ENCODE peak calls at places on chromosomes 5 and 9, in eight cellular contexts. U is spleen, R is stomach, E is endothelial cell of umbilical vein, D is GM12878, C is heart left ventricle, V is suprapubic skin, X is tibial nerve. Z is an unnamed sample.

GRCh38 chr9:95045751-95046150 is 271.8 kb downstream of the FANCC start:
- DNase-seq in U (no peak), R (peak), E (no peak), D (no peak), C (no peak), V (no peak), X (no peak), Z (no peak)

GRCh38 chr5:134088994-134089560 is 25.4 kb upstream of the TCF7 start:
- DNase-seq in U (peak), R (no peak), E (no peak), D (no peak), C (no peak), V (no peak), X (no peak), Z (no peak)

GRCh38 chr9:109191746-109192145 is 24.7 kb upstream of the FRRS1L start:
- DNase-seq in U (no peak), R (no peak), E (no peak), D (no peak), C (no peak), V (no peak), X (no peak), Z (no peak)

GRCh38 chr9:127930298-127931091 is at the start of gene PIP5KL1:
- DNase-seq in U (peak), R (peak), E (peak), D (no peak), C (peak), V (no peak), X (peak), Z (peak)

GRCh38 chr5:107474724-107475489 is 195.8 kb downstream of the EFNA5 start:
- DNase-seq in U (no peak), R (no peak), E (peak), D (peak), C (no peak), V (no peak), X (no peak), Z (no peak)

GRCh38 chr9:90142580-90142979 is 500.0 kb downstream of the DIRAS2 start:
- DNase-seq in U (no peak), R (peak), E (peak), D (no peak), C (no peak), V (no peak), X (peak), Z (no peak)

GRCh38 chr9:129380961-129381401 is 202.9 kb upstream of the IER5L start:
- DNase-seq in U (no peak), R (no peak), E (no peak), D (no peak), C (no peak), V (peak), X (no peak), Z (no peak)

GRCh38 chr5:9690751-9691150 is 60.6 kb upstream of the TAS2R1 start:
- DNase-seq in U (no peak), R (no peak), E (no peak), D (no peak), C (no peak), V (no peak), X (no peak), Z (no peak)

GRCh38 chr9:79233542-79233941 is 338.2 kb upstream of the TLE4 start:
- DNase-seq in U (no peak), R (no peak), E (peak), D (no peak), C (no peak), V (no peak), X (no peak), Z (no peak)

GRCh38 chr5:140235776-140236558 is 61.0 kb downstream of the CYSTM1 start:
- DNase-seq in U (no peak), R (no peak), E (no peak), D (no peak), C (no peak), V (no peak), X (no peak), Z (no peak)

GRCh38 chr9:93667627-93668026 is 91.2 kb downstream of the PHF2 start:
- DNase-seq in U (peak), R (no peak), E (no peak), D (no peak), C (no peak), V (no peak), X (no peak), Z (peak)

GRCh38 chr9:37476930-37477329 is 8.8 kb upstream of the POLR1E start:
- DNase-seq in U (no peak), R (no peak), E (no peak), D (no peak), C (no peak), V (no peak), X (no peak), Z (no peak)

GRCh38 chr9:114553202-114553601 is 34.4 kb upstream of the ATP6V1G1 start:
- DNase-seq in U (no peak), R (no peak), E (no peak), D (no peak), C (no peak), V (no peak), X (no peak), Z (no peak)

GRCh38 chr5:50667079-50667652 is 729 bp downstream of the PARP8 start:
- DNase-seq in U (peak), R (peak), E (peak), D (no peak), C (peak), V (peak), X (peak), Z (peak)
- TF ChIP-seq POLR2A in U (no peak), R (no peak), E (no peak), D (no peak), C (no peak), V (no peak), X (no peak), Z (no peak)

GRCh38 chr9:742914-743594 is 98.4 kb upstream of the DMRT1 start:
- DNase-seq in U (no peak), R (no peak), E (no peak), D (no peak), C (no peak), V (no peak), X (no peak), Z (no peak)

GRCh38 chr9:742104-742503 is 99.4 kb upstream of the DMRT1 start:
- DNase-seq in U (no peak), R (no peak), E (no peak), D (no peak), C (no peak), V (no peak), X (no peak), Z (no peak)

GRCh38 chr9:738209-738915 is 103.1 kb upstream of the DMRT1 start:
- DNase-seq in U (no peak), R (no peak), E (no peak), D (no peak), C (peak), V (no peak), X (no peak), Z (no peak)

GRCh38 chr9:737400-738120 is 103.9 kb upstream of the DMRT1 start:
- DNase-seq in U (no peak), R (no peak), E (peak), D (no peak), C (no peak), V (no peak), X (no peak), Z (no peak)

DNA sequence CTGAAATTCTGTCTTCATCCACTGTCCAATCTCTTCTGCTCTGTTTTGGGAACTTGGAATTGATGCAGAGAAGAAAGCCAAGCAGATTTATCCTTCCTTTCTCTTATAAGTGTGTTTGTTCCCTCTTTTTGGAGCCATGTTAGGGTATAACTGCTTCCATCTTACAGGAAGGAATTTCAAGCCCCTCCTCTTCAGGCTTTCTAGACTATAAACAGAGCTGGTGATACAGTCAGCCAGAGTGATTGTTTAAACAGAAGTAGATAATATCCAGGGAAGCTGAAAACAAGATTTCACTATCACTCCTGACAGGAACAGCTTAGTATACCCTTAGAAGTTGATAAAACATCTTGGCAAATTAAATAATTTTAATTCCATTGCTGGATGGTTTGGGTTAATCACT is 102.1 kb upstream of the DMRT1 start:
- DNase-seq in U (no peak), R (no peak), E (no peak), D (no peak), C (no peak), V (no peak), X (no peak), Z (no peak)
- H3K27ac ChIP-seq in U (no peak), R (peak), E (no peak), D (no peak), C (peak), V (peak), X (no peak), Z (no peak)

GRCh38 chr5:150410524-150411244 is 2.0 kb downstream of the CD74 start:
- DNase-seq in U (peak), R (peak), E (peak), D (peak), C (peak), V (peak), X (peak), Z (peak)
- TF ChIP-seq POLR2A in U (peak), R (no peak), E (no peak), D (peak), C (no peak), V (no peak), X (no peak), Z (peak)

DNA sequence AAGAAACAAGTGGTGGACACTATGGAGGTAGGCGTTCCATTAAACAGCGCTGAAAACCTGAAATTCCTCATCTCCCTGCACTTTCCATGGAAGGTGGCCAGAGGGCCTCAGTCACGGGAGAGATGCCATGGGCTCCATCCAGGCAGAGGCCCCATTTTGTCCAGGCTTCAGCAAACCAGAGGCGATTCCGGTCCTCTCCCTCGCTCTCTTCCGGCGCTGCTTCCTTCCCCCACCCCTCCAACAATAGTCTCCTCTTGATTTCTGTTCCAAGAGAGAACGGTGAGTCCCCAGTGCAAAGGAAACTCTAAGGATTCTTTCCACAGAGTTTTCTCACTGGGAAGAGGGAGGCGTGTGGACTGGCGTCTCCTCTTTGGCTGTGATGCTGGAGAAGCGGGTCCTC is 7.5 kb downstream of the ZNF366 start:
- DNase-seq in U (no peak), R (no peak), E (peak), D (no peak), C (peak), V (no peak), X (no peak), Z (no peak)
- H3K27ac ChIP-seq in U (no peak), R (peak), E (peak), D (no peak), C (peak), V (no peak), X (no peak), Z (no peak)

DNA sequence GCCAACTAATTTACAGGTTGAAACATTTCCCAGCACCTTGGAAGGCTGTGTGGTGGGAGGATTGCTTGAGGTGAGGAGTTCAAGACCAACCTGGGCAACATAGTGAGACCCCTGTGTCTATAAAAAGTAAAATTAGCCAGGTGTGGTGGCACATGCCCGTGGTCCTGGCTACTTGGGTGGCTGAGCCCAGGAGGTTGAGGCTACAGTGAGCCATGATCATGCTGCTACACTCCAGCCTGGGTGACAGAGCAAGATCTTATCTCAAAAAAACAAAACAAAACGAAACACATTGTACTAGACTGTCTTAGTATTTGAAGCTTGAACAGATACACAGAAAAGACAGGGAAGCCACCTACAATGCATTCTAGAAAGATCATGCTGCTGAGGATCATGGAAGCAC is 2.8 kb upstream of the HSDL2 start:
- DNase-seq in U (no peak), R (no peak), E (no peak), D (no peak), C (no peak), V (no peak), X (no peak), Z (no peak)
- TF ChIP-seq POLR2A in U (no peak), R (no peak), E (no peak), D (no peak), C (no peak), V (no peak), X (no peak), Z (no peak)